ENCODE peak calls at places on chromosomes 16 and 17, in seven cellular contexts. B, K, T, Y, P, V and X are unnamed samples.

GRCh38 chr17:75087558-75088453 is at the start of gene SLC16A5:
- DNase-seq in B (peak; percentile 88), K (no peak), T (peak; percentile 97), Y (peak; percentile 81), P (peak; percentile 91), V (peak; percentile 65), X (peak; percentile 92)

GRCh38 chr16:87160218-87160617 is 157.0 kb downstream of the C16orf95 start:
- DNase-seq in B (peak; percentile 43), K (no peak), T (no peak), Y (no peak), P (no peak), V (no peak), X (no peak)

GRCh38 chr16:55217392-55217791 is 106.6 kb upstream of the IRX6 start:
- DNase-seq in B (no peak), K (no peak), T (no peak), Y (no peak), P (no peak), V (no peak), X (no peak)

GRCh38 chr16:4404247-4404966 is 12.0 kb downstream of the CORO7 start:
- DNase-seq in B (no peak), K (peak; percentile 64), T (peak; percentile 79), Y (peak; percentile 44), P (peak; percentile 32), V (peak; percentile 49), X (peak; percentile 85)

GRCh38 chr16:87435399-87436224 is 43.5 kb downstream of the MAP1LC3B start:
- DNase-seq in B (no peak), K (no peak), T (peak; percentile 61), Y (peak; percentile 95), P (no peak), V (no peak), X (no peak)

GRCh38 chr16:25838724-25839186 is 147.0 kb downstream of the HS3ST4 start:
- DNase-seq in B (no peak), K (peak; percentile 40), T (no peak), Y (peak; percentile 43), P (no peak), V (peak; percentile 31), X (peak; percentile 86)

GRCh38 chr17:68324114-68324513 is 32.8 kb downstream of the ARSG start:
- DNase-seq in B (no peak), K (no peak), T (no peak), Y (peak; percentile 64), P (no peak), V (no peak), X (no peak)

GRCh38 chr17:56982312-56982711 is 4.4 kb downstream of the SCPEP1 start:
- DNase-seq in B (peak; percentile 69), K (no peak), T (no peak), Y (no peak), P (no peak), V (no peak), X (no peak)

GRCh38 chr17:56099649-56100048 is 53.6 kb upstream of the ANKFN1 start:
- DNase-seq in B (no peak), K (no peak), T (no peak), Y (no peak), P (no peak), V (no peak), X (no peak)

GRCh38 chr16:67227567-67227921 is 614 bp downstream of the TMEM208 start:
- DNase-seq in B (no peak), K (no peak), T (no peak), Y (no peak), P (no peak), V (no peak), X (no peak)

GRCh38 chr16:3026003-3026378 is 2.2 kb downstream of the THOC6 start:
- DNase-seq in B (no peak), K (no peak), T (peak; percentile 17), Y (no peak), P (no peak), V (no peak), X (no peak)
- H3K4me1 ChIP-seq in B (peaks cover 16% of the 10 kb centered on the region), K (peaks cover 28% of the 10 kb centered on the region), T (peaks cover 10% of the 10 kb centered on the region), Y (peaks cover 18% of the 10 kb centered on the region), P (peaks cover 61% of the 10 kb centered on the region), V (peaks cover 63% of the 10 kb centered on the region), X (peaks cover 19% of the 10 kb centered on the region)

DNA sequence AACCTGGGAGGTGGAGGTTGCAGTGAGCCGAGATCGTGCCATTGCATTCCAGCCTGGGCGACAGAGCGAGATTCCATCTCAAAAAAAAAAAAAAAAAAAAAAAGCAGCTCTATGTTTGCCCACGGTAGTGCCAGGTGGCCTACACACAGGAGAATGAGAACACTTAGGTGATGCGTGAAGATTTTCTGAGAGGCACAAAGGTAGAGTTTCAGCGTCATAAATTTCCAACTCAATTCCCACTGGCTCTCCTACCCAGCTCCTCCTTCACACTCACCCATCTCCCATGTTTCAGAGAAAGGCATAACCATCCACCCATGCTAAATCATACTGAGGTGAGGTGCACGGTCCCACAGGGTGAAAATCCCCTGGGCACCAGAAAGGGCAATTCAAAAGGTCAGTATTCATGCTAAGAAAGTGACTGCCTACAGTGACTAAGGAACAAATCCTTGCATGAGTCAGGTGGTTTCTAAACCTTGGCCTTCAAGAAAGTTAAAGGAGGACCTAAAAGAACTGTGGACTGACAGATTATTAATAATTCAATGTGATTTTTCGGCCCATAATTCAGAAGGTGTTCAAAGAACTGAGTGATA is 4.8 kb downstream of the DCAKD start:
- DNase-seq in B (no peak), K (no peak), T (no peak), Y (no peak), P (no peak), V (no peak), X (no peak)
- H3K27ac ChIP-seq in B (peak overlapping the region; percentile 83), K (no peak overlapping the region), T (no peak overlapping the region), Y (no peak overlapping the region), P (no peak overlapping the region), V (no peak overlapping the region), X (peak overlapping the region; percentile 48)

DNA sequence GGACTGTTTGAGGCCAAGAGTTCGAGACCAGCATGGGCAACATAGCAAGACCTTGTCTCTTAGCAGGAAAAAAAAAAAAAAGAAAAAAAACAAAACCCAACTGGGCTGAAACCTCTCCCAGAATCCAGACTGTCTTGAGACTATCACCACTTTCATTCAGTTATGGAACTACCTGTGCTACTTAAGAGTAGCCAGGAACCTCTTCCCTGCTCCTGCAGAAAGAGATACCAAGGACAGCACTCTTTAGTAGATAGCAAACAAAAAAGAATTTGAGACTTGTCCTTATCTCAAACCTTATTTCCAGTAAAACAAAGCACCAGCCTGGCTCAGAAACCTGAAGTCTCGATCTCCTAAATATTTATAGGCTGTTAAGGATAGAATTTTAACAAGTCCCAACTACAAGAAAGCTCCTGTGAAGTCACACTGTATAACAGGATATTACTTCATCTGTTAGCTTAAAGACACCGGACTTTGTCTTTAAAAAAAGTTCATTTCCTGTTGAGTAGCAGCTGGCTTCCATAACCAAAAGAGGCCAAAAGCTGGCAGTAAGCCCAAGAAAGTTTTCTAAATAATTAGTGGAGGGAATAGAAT is 5.1 kb downstream of the CDR2 start:
- DNase-seq in B (no peak), K (no peak), T (no peak), Y (peak; percentile 87), P (no peak), V (no peak), X (no peak)
- H3K4me1 ChIP-seq in B (no peaks in the 10 kb centered on the region), K (peaks cover 27% of the 10 kb centered on the region), T (peaks cover 6% of the 10 kb centered on the region), Y (peaks cover 56% of the 10 kb centered on the region), P (peaks cover 50% of the 10 kb centered on the region), V (peaks cover 40% of the 10 kb centered on the region), X (peaks cover 30% of the 10 kb centered on the region)

GRCh38 chr17:40536731-40537171 is 28.5 kb downstream of the CCR7 start:
- DNase-seq in B (peak; percentile 92), K (no peak), T (peak; percentile 70), Y (peak; percentile 63), P (no peak), V (peak; percentile 54), X (no peak)
- H3K27ac ChIP-seq in B (peak overlapping the region; percentile 100), K (no peak overlapping the region), T (peak overlapping the region; percentile 73), Y (peak overlapping the region; percentile 70), P (peak overlapping the region; percentile 94), V (peak overlapping the region; percentile 91), X (no peak overlapping the region)

GRCh38 chr16:69413045-69413664 is 11.3 kb upstream of the CYB5B start:
- DNase-seq in B (no peak), K (no peak), T (no peak), Y (no peak), P (no peak), V (no peak), X (no peak)
- H3K4me1 ChIP-seq in B (no peaks in the 10 kb centered on the region), K (peaks cover 6% of the 10 kb centered on the region), T (no peaks in the 10 kb centered on the region), Y (peaks cover 27% of the 10 kb centered on the region), P (peaks cover 27% of the 10 kb centered on the region), V (peaks cover 14% of the 10 kb centered on the region), X (no peaks in the 10 kb centered on the region)